ENCODE peak calls at places on chromosomes 4 and X, in ten cellular contexts. E, V, P, O, B, U, Q, X, Z and A are unnamed samples. For H3K4me1, the result is how much of the 10 kb centered on the place peaks cover.

GRCh38 chr4:5137927-5138326 is 86.6 kb downstream of the STK32B start:
- DNase-seq in V (peak), E (no peak), O (no peak), Z (no peak), Q (no peak), B (no peak), X (no peak), U (no peak), P (no peak), A (no peak)

GRCh38 chrX:108945883-108946523 is 209.6 kb upstream of the IRS4 start:
- DNase-seq in Z (no peak), E (no peak), O (no peak), X (no peak), B (no peak), U (no peak), V (no peak), P (no peak), Q (no peak), A (no peak)

GRCh38 chr4:109410776-109411175 is 22.8 kb upstream of the SEC24B start:
- DNase-seq in V (peak), E (no peak), Q (no peak), Z (no peak), U (no peak), X (no peak), O (no peak), B (no peak), P (no peak), A (no peak)

GRCh38 chrX:113868716-113869115 is 715.2 kb upstream of the HTR2C start:
- DNase-seq in Q (no peak), B (no peak), Z (no peak), O (no peak), P (no peak), E (no peak), U (no peak), V (no peak), X (no peak), A (no peak)

GRCh38 chrX:138986235-138986634 is 274.7 kb upstream of the FGF13 start:
- DNase-seq in E (no peak), Z (no peak), O (no peak), X (no peak), B (no peak), Q (no peak), P (no peak), U (no peak), V (no peak), A (no peak)

GRCh38 chr4:186190456-186191265 is 706 bp upstream of the CYP4V2 start:
- DNase-seq in P (peak), Q (no peak), B (peak), V (no peak), Z (peak), O (no peak), E (peak), U (peak), X (no peak), A (peak)

GRCh38 chrX:135740683-135741149 is 27.3 kb downstream of the CT45A3 start:
- DNase-seq in V (no peak), P (no peak), X (no peak), E (no peak), Q (no peak), O (no peak), U (no peak), B (no peak), Z (no peak), A (peak)

GRCh38 chr4:140635606-140636005 is 66.8 kb upstream of the UCP1 start:
- DNase-seq in O (no peak), Q (no peak), E (peak), X (peak), Z (peak), U (no peak), B (peak), P (no peak), V (no peak), A (no peak)

GRCh38 chr4:40253906-40254305 is 57.1 kb downstream of the RHOH start:
- DNase-seq in E (no peak), U (no peak), B (no peak), Q (no peak), P (no peak), O (no peak), Z (no peak), V (no peak), X (no peak), A (no peak)

GRCh38 chr4:13415068-13415785 is 68.9 kb downstream of the RAB28 start:
- DNase-seq in X (no peak), P (no peak), B (peak), V (no peak), U (no peak), Q (no peak), Z (no peak), E (no peak), O (no peak), A (peak)

GRCh38 chr4:1251773-1252066 is 2.8 kb upstream of the CTBP1 start:
- DNase-seq in B (no peak), O (no peak), V (no peak), U (no peak), P (no peak), X (no peak), Q (no peak), Z (no peak), E (no peak), A (peak)

GRCh38 chrX:122703762-122704161 is 480.3 kb upstream of the GRIA3 start:
- DNase-seq in Q (no peak), P (no peak), U (no peak), E (no peak), X (no peak), V (no peak), Z (no peak), O (no peak), B (no peak), A (no peak)

GRCh38 chrX:24055043-24055356 is 244 bp downstream of the EIF2S3 start:
- DNase-seq in P (no peak), Z (no peak), O (no peak), E (no peak), Q (no peak), V (no peak), B (no peak), U (no peak), X (no peak), A (no peak)
- TF ChIP-seq POLR2A in P (no peak), Z (no peak), O (no peak), E (no peak), Q (no peak), V (no peak), B (no peak), U (no peak), X (no peak), A (no peak)

DNA sequence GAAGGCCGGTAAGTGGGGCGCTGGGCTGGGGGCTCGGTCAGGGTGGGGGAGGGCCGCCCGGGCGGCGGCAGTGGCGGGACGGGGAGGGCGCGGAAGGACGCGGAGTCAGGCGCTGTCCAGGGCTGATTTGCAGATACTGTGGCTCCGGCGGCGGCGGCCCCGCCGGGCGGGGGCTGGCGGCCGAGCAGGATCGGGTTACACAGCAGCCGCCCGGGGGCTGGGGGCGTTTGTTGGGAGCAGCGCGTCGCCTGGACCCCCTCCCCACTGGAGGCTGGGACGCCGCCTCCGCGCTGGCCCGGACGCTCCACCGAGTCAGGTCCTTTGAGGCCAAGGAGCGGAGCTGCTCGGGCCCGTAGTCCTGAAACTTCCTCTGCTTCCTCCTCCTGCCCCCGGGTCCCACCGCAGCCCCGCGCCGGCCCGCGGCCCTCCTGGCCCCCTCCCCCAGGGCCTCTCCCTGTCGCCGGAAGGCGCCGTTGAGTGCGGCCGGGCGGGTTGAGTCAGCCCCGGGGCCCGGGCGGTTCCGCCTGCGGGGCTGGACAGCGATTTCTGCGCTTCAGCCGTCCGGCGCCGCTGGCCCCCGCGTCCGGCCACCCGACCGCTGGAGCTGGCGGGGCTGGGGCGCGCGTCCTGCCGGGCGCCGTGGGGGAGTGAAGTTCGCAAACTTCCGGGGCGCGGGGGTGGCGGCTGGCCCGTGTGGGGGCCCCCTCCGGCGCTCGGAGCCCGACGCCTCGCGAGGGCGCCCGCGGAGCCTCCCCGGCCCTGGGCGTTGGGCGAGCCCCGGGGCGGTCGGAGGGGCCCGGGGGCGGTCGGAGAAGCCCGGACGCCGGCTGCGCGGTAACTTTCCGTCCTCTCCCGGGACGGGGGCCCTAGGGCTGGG is 744 bp downstream of the REST start:
- DNase-seq in P (peak), E (no peak), B (peak), V (peak), O (peak), Z (peak), Q (no peak), X (peak), U (peak), A (peak)
- TF ChIP-seq CTCF in P (no peak), E (no peak), B (peak), V (no peak), O (no peak), Z (no peak), Q (no peak), X (no peak), U (no peak), A (no peak)

GRCh38 chr4:6854098-6854744 is 55.4 kb upstream of the TBC1D14 start:
- DNase-seq in O (no peak), P (no peak), Z (peak), U (no peak), V (no peak), X (no peak), E (no peak), Q (peak), B (no peak), A (no peak)

GRCh38 chr4:6852582-6852981 is 57.0 kb upstream of the TBC1D14 start:
- DNase-seq in P (no peak), E (no peak), V (no peak), O (no peak), Q (no peak), Z (no peak), U (no peak), X (no peak), B (no peak), A (no peak)

GRCh38 chr4:6848717-6849305 is 60.8 kb upstream of the TBC1D14 start:
- DNase-seq in P (no peak), E (no peak), Z (no peak), Q (no peak), V (peak), U (no peak), B (no peak), O (no peak), X (no peak), A (no peak)

GRCh38 chr4:6851962-6852361 is 57.7 kb upstream of the TBC1D14 start:
- DNase-seq in B (no peak), P (no peak), X (no peak), Z (no peak), U (no peak), O (no peak), V (no peak), Q (no peak), E (no peak), A (no peak)

DNA sequence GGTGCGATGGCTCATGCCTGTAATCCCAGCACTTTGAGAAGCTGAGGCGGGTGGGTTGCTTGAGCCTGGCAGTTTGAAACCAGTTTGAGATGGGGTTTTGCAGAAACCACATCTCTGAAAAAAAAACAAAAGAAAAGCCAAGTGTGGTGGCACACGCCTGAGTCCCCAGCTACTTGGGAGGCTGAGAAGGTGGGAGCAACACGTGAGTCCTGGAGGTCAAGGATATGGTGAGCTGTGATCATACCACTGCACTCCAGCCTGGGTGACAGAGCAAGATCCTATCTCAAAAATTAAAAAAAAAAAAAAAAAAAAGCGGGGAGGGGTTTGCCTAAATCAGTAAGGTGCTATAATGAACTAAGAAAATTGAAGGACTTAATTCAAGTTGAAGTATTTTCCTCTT is 58.2 kb upstream of the TBC1D14 start:
- DNase-seq in P (no peak), Q (no peak), B (no peak), X (no peak), Z (no peak), V (no peak), E (no peak), O (no peak), U (no peak), A (no peak)
- H3K4me1 ChIP-seq in P (under half), Q (under half), B (under half), X (under half), Z (under half), V (under half), E (under half), O (under half), U (under half), A (under half)

GRCh38 chrX:2693123-2693438 is 2.0 kb downstream of the CD99 start:
- DNase-seq in P (no peak), Q (no peak), O (no peak), E (no peak), Z (no peak), X (no peak), U (no peak), B (no peak), V (no peak), A (peak)
- TF ChIP-seq POLR2A in P (no peak), Q (no peak), O (no peak), E (no peak), Z (no peak), X (no peak), U (no peak), B (no peak), V (no peak), A (no peak)

GRCh38 chrX:76253432-76253831 is 80.6 kb downstream of the PBDC1 start:
- DNase-seq in Z (no peak), B (no peak), V (peak), P (no peak), Q (peak), X (peak), U (peak), O (no peak), E (no peak), A (no peak)
- TF ChIP-seq CTCF in Z (no peak), B (no peak), V (peak), P (no peak), Q (peak), X (peak), U (peak), O (no peak), E (peak), A (peak)

GRCh38 chr4:170388255-170388654 is 298.5 kb upstream of the AADAT start:
- DNase-seq in O (no peak), Z (no peak), P (no peak), V (peak), U (no peak), B (no peak), X (no peak), Q (no peak), E (no peak), A (no peak)
- H3K4me1 ChIP-seq in O (under half), Z (under half), P (under half), V (under half), U (under half), B (under half), X (under half), Q (under half), E (under half), A (under half)

GRCh38 chrX:4710618-4711433 is 997.4 kb upstream of the PRKX start:
- DNase-seq in O (no peak), U (no peak), Q (peak), P (no peak), B (no peak), V (no peak), E (no peak), Z (no peak), X (no peak), A (no peak)
- TF ChIP-seq POLR2A in O (no peak), U (no peak), Q (no peak), P (no peak), B (no peak), V (no peak), E (no peak), Z (no peak), X (no peak), A (no peak)

GRCh38 chr4:150104401-150105027 is 26.3 kb downstream of the DCLK2 start:
- DNase-seq in O (no peak), X (no peak), E (no peak), V (no peak), Q (no peak), U (no peak), B (no peak), P (no peak), Z (no peak), A (no peak)
- TF ChIP-seq CTCF in O (no peak), X (no peak), E (no peak), V (no peak), Q (no peak), U (no peak), B (no peak), P (no peak), Z (no peak), A (no peak)